ENCODE peak calls at places on chromosomes 13 and 19, in four cellular contexts. N is T-helper 9 cell, L is iPS DF 6.9, G is T follicular helper cell. K is an unnamed sample.

GRCh38 chr13:86870388-86870966 is 800.7 kb upstream of the SLITRK5 start:
- DNase-seq in N (no peak), L (no peak), G (no peak), K (no peak)

GRCh38 chr19:15422311-15423075 is 3.7 kb upstream of the AKAP8L start:
- DNase-seq in N (no peak), L (no peak), G (no peak), K (no peak)

GRCh38 chr19:1170938-1171754 is 2.9 kb downstream of the SBNO2 start:
- DNase-seq in N (no peak), L (no peak), G (no peak), K (no peak)

GRCh38 chr13:99987180-99988047 is 5.8 kb downstream of the ZIC2 start:
- DNase-seq in N (no peak), L (no peak), G (no peak), K (no peak)

GRCh38 chr19:40174087-40174486 is 17.1 kb upstream of the MAP3K10 start:
- DNase-seq in N (no peak), L (no peak), G (no peak), K (no peak)

GRCh38 chr13:98325724-98326123 is 148.7 kb upstream of the RNF113B start:
- DNase-seq in N (no peak), L (no peak), G (no peak), K (no peak)

GRCh38 chr13:20465218-20465879 is 60.3 kb downstream of the CRYL1 start:
- DNase-seq in N (no peak), L (no peak), G (no peak), K (no peak)

GRCh38 chr13:43364210-43365041 is 341.0 kb downstream of the DNAJC15 start:
- DNase-seq in N (no peak), L (no peak), G (no peak), K (no peak)

GRCh38 chr19:48344892-48345291 is 18.8 kb downstream of the TMEM143 start:
- DNase-seq in N (no peak), L (no peak), G (no peak), K (no peak)

GRCh38 chr19:42198676-42199439 is 18.6 kb downstream of the DEDD2 start:
- DNase-seq in N (peak), L (no peak), G (peak), K (no peak)

GRCh38 chr13:62643799-62644484 is 1228.3 kb upstream of the PCDH20 start:
- DNase-seq in N (no peak), L (no peak), G (no peak), K (no peak)

GRCh38 chr19:44657211-44657921 is 13.7 kb downstream of the PVR start:
- DNase-seq in N (peak), L (no peak), G (peak), K (peak)

GRCh38 chr13:36051082-36051481 is 80.1 kb downstream of the DCLK1 start:
- DNase-seq in N (no peak), L (no peak), G (no peak), K (no peak)

K was measured in NT2/D1.